ENCODE peak calls at places on chromosomes 4 and X, in four cellular contexts. W, S, X and J are unnamed samples.

GRCh38 chr4:34181891-34182290 is 2062.4 kb downstream of the ARAP2 start:
- DNase-seq in S (no peak), X (no peak), W (no peak), J (peak)

GRCh38 chrX:22526339-22526738 is 253.6 kb downstream of the CBLL2 start:
- DNase-seq in W (no peak), X (no peak), S (peak), J (peak)

GRCh38 chrX:75746891-75747639 is 38.0 kb downstream of the MAGEE2 start:
- DNase-seq in S (peak), X (peak), W (peak), J (peak)

GRCh38 chrX:74325130-74326059 is 21.4 kb downstream of the ZCCHC13 start:
- DNase-seq in W (peak), X (no peak), S (no peak), J (no peak)

GRCh38 chrX:46770006-46770816 is 11.3 kb upstream of the SLC9A7 start:
- DNase-seq in X (no peak), S (peak), W (no peak), J (peak)

GRCh38 chrX:10536744-10537143 is 83.6 kb downstream of the MID1 start:
- DNase-seq in X (no peak), S (no peak), W (no peak), J (no peak)

GRCh38 chr4:113423631-113424030 is 337.9 kb downstream of the CAMK2D start:
- DNase-seq in X (no peak), W (no peak), S (no peak), J (peak)

GRCh38 chrX:70410921-70411320 is 12.2 kb upstream of the GDPD2 start:
- DNase-seq in S (no peak), X (no peak), W (no peak), J (no peak)

GRCh38 chr4:147874109-147874508 is 142.2 kb downstream of the ARHGAP10 start:
- DNase-seq in S (no peak), W (no peak), X (no peak), J (no peak)

GRCh38 chrX:39840141-39841126 is 257.3 kb downstream of the BCOR start:
- DNase-seq in W (no peak), X (no peak), S (no peak), J (no peak)

GRCh38 chr4:61545902-61546498 is 345.9 kb downstream of the ADGRL3 start:
- DNase-seq in S (no peak), X (no peak), W (no peak), J (no peak)

GRCh38 chrX:11597479-11597878 is 68.2 kb downstream of the ARHGAP6 start:
- DNase-seq in W (no peak), X (no peak), S (no peak), J (peak)

GRCh38 chr4:95105983-95106382 is 348.2 kb downstream of the BMPR1B start:
- DNase-seq in W (no peak), X (no peak), S (no peak), J (no peak)

GRCh38 chr4:154076921-154077320 is 288.0 kb upstream of the SFRP2 start:
- DNase-seq in S (no peak), X (no peak), W (no peak), J (peak)

GRCh38 chr4:56261027-56261426 is 126.3 kb downstream of the AASDH start:
- DNase-seq in S (no peak), X (no peak), W (no peak), J (no peak)

GRCh38 chr4:7500404-7500803 is 65.7 kb upstream of the PSAPL1 start:
- DNase-seq in W (no peak), S (no peak), X (no peak), J (no peak)

GRCh38 chr4:25687763-25688162 is 32.1 kb downstream of the SLC34A2 start:
- DNase-seq in X (no peak), S (no peak), W (no peak), J (no peak)

GRCh38 chr4:3472411-3473141 is 9.5 kb downstream of the DOK7 start:
- DNase-seq in X (no peak), W (no peak), S (no peak), J (no peak)

GRCh38 chr4:53653484-53654053 is 62.3 kb upstream of the LNX1 start:
- DNase-seq in X (peak), S (no peak), W (no peak), J (peak)

GRCh38 chrX:38156838-38157237 is 63.8 kb downstream of the SRPX start:
- DNase-seq in W (no peak), S (no peak), X (no peak), J (no peak)

GRCh38 chr4:2797545-2798305 is 4.8 kb downstream of the SH3BP2 start:
- DNase-seq in X (peak), S (no peak), W (no peak), J (no peak)

GRCh38 chrX:128800138-128800537 is 723.2 kb downstream of the SMARCA1 start:
- DNase-seq in S (no peak), W (no peak), X (no peak), J (no peak)

GRCh38 chr4:78069859-78070258 is 12.7 kb downstream of the FRAS1 start:
- DNase-seq in W (no peak), S (no peak), X (no peak), J (no peak)